ENCODE peak calls at places on chromosome 1, in four cellular contexts. Y is esophagus muscularis mucosa, H is right lobe of liver, C is lower lobe of right lung. F is an unnamed sample. For H3K27me3 and H3K36me3, the result is how much of the 10 kb centered on the place peaks cover.

GRCh38 chr1:11030865-11031264 is 16.2 kb downstream of the MASP2 start:
- DNase-seq in Y (no peak), C (no peak), H (peak), F (no peak)

GRCh38 chr1:89945852-89946476 is 48.9 kb upstream of the ZNF326 start:
- DNase-seq in C (no peak), Y (no peak), H (no peak), F (no peak)

GRCh38 chr1:26012862-26013261 is 8.7 kb upstream of the EXTL1 start:
- DNase-seq in H (no peak), C (no peak), Y (no peak), F (no peak)

GRCh38 chr1:180530501-180530900 is 28.1 kb upstream of the ACBD6 start:
- DNase-seq in Y (no peak), H (no peak), C (peak), F (peak)

GRCh38 chr1:182430263-182431068 is 19.5 kb upstream of the RGSL1 start:
- DNase-seq in C (no peak), Y (no peak), H (no peak), F (no peak)

GRCh38 chr1:109546311-109547109 is 1.9 kb upstream of the GNAI3 start:
- DNase-seq in Y (no peak), C (peak), H (peak), F (peak)

GRCh38 chr1:110070968-110071307 is 466 bp upstream of the ALX3 start:
- DNase-seq in H (no peak), Y (no peak), C (no peak), F (no peak)

GRCh38 chr1:206631085-206631509 is 4.2 kb upstream of the DYRK3 start:
- DNase-seq in Y (no peak), H (no peak), C (no peak), F (peak)

DNA sequence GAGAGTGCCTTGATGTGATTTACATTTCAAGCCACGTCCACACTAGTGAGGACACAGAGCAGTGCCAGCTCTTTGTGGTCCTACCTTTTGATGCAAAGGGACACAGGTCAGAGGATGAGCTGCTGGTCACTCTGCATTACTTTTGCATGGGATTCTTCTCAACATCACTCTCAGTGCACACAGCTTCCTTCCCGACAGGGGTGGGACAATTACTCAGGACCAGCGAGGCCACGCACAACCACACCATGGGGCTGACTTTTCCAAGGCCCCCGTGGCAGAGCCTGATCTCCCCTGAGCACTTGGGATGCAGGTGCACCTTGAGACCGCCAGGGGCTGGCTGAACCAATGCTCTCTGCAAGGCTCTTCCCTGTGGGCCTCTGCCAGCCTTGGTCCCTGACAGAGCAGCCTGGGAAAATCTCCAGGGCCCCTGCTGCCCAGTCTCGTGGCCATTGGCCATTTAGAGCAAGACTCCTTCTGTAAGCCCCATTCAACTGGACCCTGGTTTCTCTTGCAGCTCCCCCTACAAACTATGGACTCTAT is 13.2 kb upstream of the PRAMEF12 start:
- DNase-seq in Y (peak), H (no peak), C (no peak), F (no peak)
- TF ChIP-seq CTCF in Y (no peak), H (no peak), C (no peak), F (no peak)

GRCh38 chr1:12706061-12706460 is 9.8 kb upstream of the AADACL3 start:
- DNase-seq in H (no peak), Y (no peak), C (no peak), F (no peak)
- H3K27me3 ChIP-seq in H (under half), Y (under half), C (under half), F (under half)

DNA sequence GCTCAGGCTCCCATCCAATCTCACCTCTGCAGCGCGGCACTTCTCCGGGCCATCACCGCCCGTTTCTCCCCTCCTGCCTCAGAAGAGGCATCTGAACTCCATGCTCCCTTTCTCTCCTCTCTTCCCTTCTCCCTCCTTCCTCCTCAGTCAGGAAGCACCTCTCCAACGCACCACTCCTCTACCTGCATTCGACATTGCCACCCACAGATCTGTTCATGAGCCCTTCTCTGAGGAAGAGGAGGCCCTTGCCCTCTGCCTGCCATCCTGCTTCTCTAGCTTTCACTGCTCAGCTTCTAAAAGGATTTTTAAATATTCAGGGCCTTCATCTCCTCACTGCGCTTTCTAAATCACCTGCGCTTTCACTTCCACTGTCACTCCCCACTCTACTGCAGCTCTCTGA is 120.0 kb downstream of the KIAA0319L start:
- DNase-seq in C (no peak), Y (no peak), H (no peak), F (no peak)
- H3K36me3 ChIP-seq in C (half or more), Y (half or more), H (under half), F (under half)

DNA sequence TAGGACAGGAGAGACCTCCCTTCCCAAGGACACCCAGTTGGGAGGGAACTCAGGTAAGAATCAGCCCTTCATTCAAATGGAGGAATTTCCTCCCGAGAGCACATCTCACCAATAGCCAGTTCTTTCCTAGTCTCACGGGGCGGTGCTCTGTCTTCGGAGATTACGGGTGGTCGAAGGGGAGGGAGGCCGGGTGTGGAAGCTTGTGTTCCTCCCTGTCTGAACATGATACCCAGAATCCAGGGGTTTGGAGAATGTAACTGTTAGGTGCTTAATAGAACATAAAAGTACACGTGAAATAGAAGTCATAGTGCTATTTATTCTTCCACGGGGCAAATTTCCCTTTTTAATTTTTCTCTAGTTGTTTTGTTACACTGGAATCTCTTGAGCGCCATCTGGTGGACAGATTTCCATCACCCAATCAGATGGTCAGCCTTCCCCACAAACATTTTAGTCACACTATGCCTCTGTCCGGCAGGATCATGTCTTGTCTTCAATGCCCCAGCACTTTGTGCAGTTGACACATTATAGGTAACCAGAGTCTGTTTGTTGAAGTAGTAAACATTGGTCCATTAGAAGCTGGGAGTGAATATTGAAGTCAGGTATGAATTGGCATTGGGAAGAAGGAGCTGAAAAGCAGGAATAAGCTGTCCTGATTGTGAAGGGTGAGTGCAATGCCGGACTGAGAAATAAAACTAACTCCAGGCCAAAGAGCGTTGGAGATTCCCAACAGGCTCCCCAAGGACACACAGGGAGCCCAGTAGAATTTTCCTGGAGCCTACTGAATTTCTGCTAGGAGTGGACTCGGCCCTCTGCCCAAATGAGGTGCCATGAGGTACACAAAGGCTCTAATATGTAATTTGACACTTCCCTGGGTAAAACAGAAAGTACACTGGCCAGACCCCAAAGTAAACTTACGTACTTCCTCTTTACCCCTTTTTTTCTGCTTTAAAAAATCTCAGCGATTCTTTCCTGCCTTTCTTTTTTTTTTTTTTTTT is 27.6 kb upstream of the ZNF697 start:
- DNase-seq in Y (peak), C (peak), H (peak), F (peak)
- TF ChIP-seq CTCF in Y (peak), C (peak), H (peak), F (peak)

DNA sequence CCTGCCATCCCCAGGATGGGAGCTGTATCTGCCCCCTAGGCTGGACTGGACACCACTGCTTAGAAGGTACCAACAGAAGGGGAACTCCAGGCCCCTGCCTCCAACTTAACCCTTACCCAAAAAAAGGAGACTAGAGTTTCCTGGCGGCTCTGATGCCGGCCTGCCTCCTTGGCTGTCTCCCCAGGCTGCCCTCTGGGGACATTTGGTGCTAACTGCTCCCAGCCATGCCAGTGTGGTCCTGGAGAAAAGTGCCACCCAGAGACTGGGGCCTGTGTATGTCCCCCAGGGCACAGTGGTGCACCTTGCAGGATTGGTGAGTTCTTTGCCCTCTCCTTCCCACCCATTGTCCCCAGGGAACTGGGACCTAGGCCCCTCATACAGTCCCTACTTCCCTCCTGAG is 8.1 kb upstream of the LRRC71 start:
- DNase-seq in C (peak), Y (no peak), H (peak), F (no peak)
- H3K27me3 ChIP-seq in C (under half), Y (half or more), H (under half), F (under half)

DNA sequence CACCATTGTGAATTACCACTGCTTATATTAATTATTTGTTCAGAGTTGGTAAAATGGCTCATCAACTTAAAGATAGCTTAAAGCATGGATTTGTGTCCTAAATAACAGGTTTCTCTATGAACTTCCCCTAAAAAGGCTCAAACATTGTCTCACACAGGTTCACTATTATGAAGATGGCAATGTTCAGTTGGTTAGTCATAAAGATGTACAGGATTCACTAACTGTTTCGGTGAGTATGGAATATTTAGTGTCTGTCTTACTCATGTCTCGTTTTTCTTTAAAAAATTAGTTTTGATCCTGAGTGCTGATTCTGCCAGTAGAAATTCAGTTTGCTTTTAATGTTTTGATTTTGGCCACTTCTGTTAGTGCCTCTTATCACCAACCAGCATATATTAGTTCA is 7.5 kb upstream of the MOV10 start:
- DNase-seq in H (no peak), Y (no peak), C (no peak), F (no peak)
- H3K36me3 ChIP-seq in H (half or more), Y (half or more), C (half or more), F (under half)